ENCODE peak calls at places on chromosomes 11 and 22, in five cellular contexts. Y, M, A, N and R are unnamed samples.

GRCh38 chr11:15750535-15751297 is 605.6 kb downstream of the SOX6 start:
- DNase-seq in Y (no peak), M (no peak), A (peak), N (no peak), R (no peak)

GRCh38 chr11:61516675-61517516 is 8.3 kb downstream of the LRRC10B start:
- DNase-seq in Y (peak), M (peak), A (peak), N (no peak), R (no peak)

GRCh38 chr11:62789576-62789975 is 2.2 kb downstream of the TMEM223 start:
- DNase-seq in Y (no peak), M (no peak), A (no peak), N (no peak), R (no peak)

GRCh38 chr22:44331881-44332714 is 19.3 kb upstream of the SHISAL1 start:
- DNase-seq in Y (no peak), M (no peak), A (no peak), N (no peak), R (no peak)

GRCh38 chr22:43881091-43882061 is 10.4 kb downstream of the PNPLA5 start:
- DNase-seq in Y (no peak), M (no peak), A (no peak), N (no peak), R (no peak)

GRCh38 chr11:60899021-60899936 is 7.1 kb downstream of the PRPF19 start:
- DNase-seq in Y (peak), M (no peak), A (peak), N (no peak), R (no peak)

GRCh38 chr11:117824571-117825537 is at the start of gene FXYD2:
- DNase-seq in Y (no peak), M (no peak), A (no peak), N (no peak), R (no peak)

GRCh38 chr22:19679476-19680099 is 34.7 kb upstream of the SEPTIN5 start:
- DNase-seq in Y (no peak), M (peak), A (no peak), N (no peak), R (peak)

GRCh38 chr11:72223615-72224586 is 666 bp upstream of the INPPL1 start:
- DNase-seq in Y (no peak), M (peak), A (peak), N (no peak), R (peak)

GRCh38 chr11:114178656-114179055 is 117.5 kb upstream of the NNMT start:
- DNase-seq in Y (no peak), M (no peak), A (no peak), N (no peak), R (no peak)

GRCh38 chr11:112881461-112881860 is 79.8 kb upstream of the NCAM1 start:
- DNase-seq in Y (no peak), M (peak), A (peak), N (peak), R (peak)

GRCh38 chr22:32206774-32207758 is 2.2 kb upstream of the RFPL2 start:
- DNase-seq in Y (peak), M (peak), A (peak), N (no peak), R (no peak)

GRCh38 chr11:65692367-65692766 is 19.7 kb upstream of the KAT5 start:
- DNase-seq in Y (no peak), M (peak), A (no peak), N (no peak), R (no peak)

GRCh38 chr11:91591021-91591420 is 633.6 kb upstream of the FAT3 start:
- DNase-seq in Y (no peak), M (no peak), A (no peak), N (no peak), R (no peak)

GRCh38 chr22:34993548-34993947 is 72.4 kb upstream of the ISX start:
- DNase-seq in Y (no peak), M (no peak), A (no peak), N (no peak), R (no peak)